ENCODE peak calls at places on chromosomes 11 and 22, in seven cellular contexts. One of them, this sample, is unnamed.

GRCh38 chr11:62133328-62134065 is 9.7 kb downstream of the INCENP start:
- DNase-seq in AG08395: peak; percentile 38
- DNase-seq in fibroblast of mammary gland: no peak
- DNase-seq in stimulated activated CD8-positive, alpha-beta memory T cell treated with anti-CD3 and anti-CD28 coated beads, Interleukin-2, amount 100 ng/mL, for 1 hour: no peak
- DNase-seq in endothelial cell: no peak
- DNase-seq in HuH-7.5: no peak
- DNase-seq in anterior cingulate cortex: no peak
- DNase-seq in this sample: no peak

GRCh38 chr11:72617080-72617744 is 57.0 kb downstream of the PDE2A start:
- DNase-seq in AG08395: peak; percentile 30
- DNase-seq in fibroblast of mammary gland: peak; percentile 13
- DNase-seq in stimulated activated CD8-positive, alpha-beta memory T cell treated with anti-CD3 and anti-CD28 coated beads, Interleukin-2, amount 100 ng/mL, for 1 hour: no peak
- DNase-seq in endothelial cell: no peak
- DNase-seq in HuH-7.5: no peak
- DNase-seq in anterior cingulate cortex: no peak
- DNase-seq in this sample: no peak

GRCh38 chr11:33790088-33790487 is 15.8 kb upstream of the FBXO3 start:
- DNase-seq in AG08395: no peak
- DNase-seq in fibroblast of mammary gland: no peak
- DNase-seq in stimulated activated CD8-positive, alpha-beta memory T cell treated with anti-CD3 and anti-CD28 coated beads, Interleukin-2, amount 100 ng/mL, for 1 hour: no peak
- DNase-seq in endothelial cell: no peak
- DNase-seq in HuH-7.5: no peak
- DNase-seq in anterior cingulate cortex: no peak
- DNase-seq in this sample: no peak

GRCh38 chr11:121372671-121373429 is 79.3 kb upstream of the SORL1 start:
- DNase-seq in AG08395: no peak
- DNase-seq in fibroblast of mammary gland: no peak
- DNase-seq in stimulated activated CD8-positive, alpha-beta memory T cell treated with anti-CD3 and anti-CD28 coated beads, Interleukin-2, amount 100 ng/mL, for 1 hour: no peak
- DNase-seq in endothelial cell: no peak
- DNase-seq in HuH-7.5: no peak
- DNase-seq in anterior cingulate cortex: no peak
- DNase-seq in this sample: no peak

GRCh38 chr22:19097518-19097917 is 24.7 kb downstream of the DGCR2 start:
- DNase-seq in AG08395: no peak
- DNase-seq in fibroblast of mammary gland: no peak
- DNase-seq in stimulated activated CD8-positive, alpha-beta memory T cell treated with anti-CD3 and anti-CD28 coated beads, Interleukin-2, amount 100 ng/mL, for 1 hour: no peak
- DNase-seq in endothelial cell: no peak
- DNase-seq in HuH-7.5: no peak
- DNase-seq in anterior cingulate cortex: no peak
- DNase-seq in this sample: no peak

GRCh38 chr11:73392108-73393010 is 16.2 kb downstream of the RELT start:
- DNase-seq in AG08395: no peak
- DNase-seq in fibroblast of mammary gland: no peak
- DNase-seq in stimulated activated CD8-positive, alpha-beta memory T cell treated with anti-CD3 and anti-CD28 coated beads, Interleukin-2, amount 100 ng/mL, for 1 hour: no peak
- DNase-seq in endothelial cell: no peak
- DNase-seq in HuH-7.5: no peak
- DNase-seq in anterior cingulate cortex: no peak
- DNase-seq in this sample: no peak

GRCh38 chr11:12803086-12803826 is 129.0 kb downstream of the TEAD1 start:
- DNase-seq in AG08395: no peak
- DNase-seq in fibroblast of mammary gland: peak; percentile 73
- DNase-seq in stimulated activated CD8-positive, alpha-beta memory T cell treated with anti-CD3 and anti-CD28 coated beads, Interleukin-2, amount 100 ng/mL, for 1 hour: no peak
- DNase-seq in endothelial cell: no peak
- DNase-seq in HuH-7.5: no peak
- DNase-seq in anterior cingulate cortex: no peak
- DNase-seq in this sample: no peak

GRCh38 chr11:112297248-112297866 is 36.7 kb upstream of the PLET1 start:
- DNase-seq in AG08395: no peak
- DNase-seq in fibroblast of mammary gland: no peak
- DNase-seq in stimulated activated CD8-positive, alpha-beta memory T cell treated with anti-CD3 and anti-CD28 coated beads, Interleukin-2, amount 100 ng/mL, for 1 hour: no peak
- DNase-seq in endothelial cell: no peak
- DNase-seq in HuH-7.5: no peak
- DNase-seq in anterior cingulate cortex: no peak
- DNase-seq in this sample: no peak

GRCh38 chr11:64359712-64360402 is 895 bp downstream of the RPS6KA4 start:
- DNase-seq in AG08395: no peak
- DNase-seq in fibroblast of mammary gland: no peak
- DNase-seq in stimulated activated CD8-positive, alpha-beta memory T cell treated with anti-CD3 and anti-CD28 coated beads, Interleukin-2, amount 100 ng/mL, for 1 hour: no peak
- DNase-seq in endothelial cell: no peak
- DNase-seq in HuH-7.5: no peak
- DNase-seq in anterior cingulate cortex: no peak
- DNase-seq in this sample: no peak

GRCh38 chr11:95296165-95296564 is 65.2 kb upstream of the SESN3 start:
- DNase-seq in AG08395: no peak
- DNase-seq in fibroblast of mammary gland: no peak
- DNase-seq in stimulated activated CD8-positive, alpha-beta memory T cell treated with anti-CD3 and anti-CD28 coated beads, Interleukin-2, amount 100 ng/mL, for 1 hour: no peak
- DNase-seq in endothelial cell: no peak
- DNase-seq in HuH-7.5: no peak
- DNase-seq in anterior cingulate cortex: no peak
- DNase-seq in this sample: no peak

GRCh38 chr11:19817265-19817851 is 104.7 kb downstream of the NAV2 start:
- DNase-seq in AG08395: no peak
- DNase-seq in fibroblast of mammary gland: no peak
- DNase-seq in stimulated activated CD8-positive, alpha-beta memory T cell treated with anti-CD3 and anti-CD28 coated beads, Interleukin-2, amount 100 ng/mL, for 1 hour: no peak
- DNase-seq in endothelial cell: no peak
- DNase-seq in HuH-7.5: no peak
- DNase-seq in anterior cingulate cortex: no peak
- DNase-seq in this sample: no peak

GRCh38 chr11:62602141-62603071 is 741 bp upstream of the MTA2 start:
- DNase-seq in AG08395: peak; percentile 70
- DNase-seq in fibroblast of mammary gland: peak; percentile 52
- DNase-seq in stimulated activated CD8-positive, alpha-beta memory T cell treated with anti-CD3 and anti-CD28 coated beads, Interleukin-2, amount 100 ng/mL, for 1 hour: no peak
- DNase-seq in endothelial cell: peak; percentile 47
- DNase-seq in HuH-7.5: peak; percentile 93
- DNase-seq in anterior cingulate cortex: no peak
- DNase-seq in this sample: no peak

GRCh38 chr11:10898003-10898762 is 40.3 kb upstream of the ZBED5 start:
- DNase-seq in AG08395: no peak
- DNase-seq in fibroblast of mammary gland: no peak
- DNase-seq in stimulated activated CD8-positive, alpha-beta memory T cell treated with anti-CD3 and anti-CD28 coated beads, Interleukin-2, amount 100 ng/mL, for 1 hour: no peak
- DNase-seq in endothelial cell: no peak
- DNase-seq in HuH-7.5: no peak
- DNase-seq in anterior cingulate cortex: no peak
- DNase-seq in this sample: no peak

GRCh38 chr11:120974980-120975379 is 48.9 kb upstream of the TBCEL start:
- DNase-seq in AG08395: no peak
- DNase-seq in fibroblast of mammary gland: no peak
- DNase-seq in stimulated activated CD8-positive, alpha-beta memory T cell treated with anti-CD3 and anti-CD28 coated beads, Interleukin-2, amount 100 ng/mL, for 1 hour: no peak
- DNase-seq in endothelial cell: no peak
- DNase-seq in HuH-7.5: no peak
- DNase-seq in anterior cingulate cortex: no peak
- DNase-seq in this sample: no peak

GRCh38 chr22:49786976-49787843 is 40.5 kb downstream of the BRD1 start:
- DNase-seq in AG08395: no peak
- DNase-seq in fibroblast of mammary gland: no peak
- DNase-seq in stimulated activated CD8-positive, alpha-beta memory T cell treated with anti-CD3 and anti-CD28 coated beads, Interleukin-2, amount 100 ng/mL, for 1 hour: no peak
- DNase-seq in endothelial cell: no peak
- DNase-seq in HuH-7.5: no peak
- DNase-seq in anterior cingulate cortex: no peak
- DNase-seq in this sample: no peak

GRCh38 chr11:128505449-128506058 is 81.8 kb downstream of the ETS1 start:
- DNase-seq in AG08395: no peak
- DNase-seq in fibroblast of mammary gland: no peak
- DNase-seq in stimulated activated CD8-positive, alpha-beta memory T cell treated with anti-CD3 and anti-CD28 coated beads, Interleukin-2, amount 100 ng/mL, for 1 hour: no peak
- DNase-seq in endothelial cell: no peak
- DNase-seq in HuH-7.5: no peak
- DNase-seq in anterior cingulate cortex: no peak
- DNase-seq in this sample: no peak

GRCh38 chr11:86990520-86990919 is 35.3 kb upstream of the FZD4 start:
- DNase-seq in AG08395: peak; percentile 70
- DNase-seq in fibroblast of mammary gland: peak; percentile 37
- DNase-seq in stimulated activated CD8-positive, alpha-beta memory T cell treated with anti-CD3 and anti-CD28 coated beads, Interleukin-2, amount 100 ng/mL, for 1 hour: no peak
- DNase-seq in endothelial cell: no peak
- DNase-seq in HuH-7.5: no peak
- DNase-seq in anterior cingulate cortex: no peak
- DNase-seq in this sample: no peak

GRCh38 chr11:2092956-2093412 is 46.2 kb downstream of the IGF2 start:
- DNase-seq in AG08395: peak; percentile 38
- DNase-seq in fibroblast of mammary gland: peak; percentile 19
- DNase-seq in stimulated activated CD8-positive, alpha-beta memory T cell treated with anti-CD3 and anti-CD28 coated beads, Interleukin-2, amount 100 ng/mL, for 1 hour: peak; percentile 36
- DNase-seq in endothelial cell: no peak
- DNase-seq in HuH-7.5: no peak
- DNase-seq in anterior cingulate cortex: no peak
- DNase-seq in this sample: no peak

GRCh38 chr22:44441401-44442185 is 56.4 kb downstream of the RTL6 start:
- DNase-seq in AG08395: no peak
- DNase-seq in fibroblast of mammary gland: no peak
- DNase-seq in stimulated activated CD8-positive, alpha-beta memory T cell treated with anti-CD3 and anti-CD28 coated beads, Interleukin-2, amount 100 ng/mL, for 1 hour: no peak
- DNase-seq in endothelial cell: no peak
- DNase-seq in HuH-7.5: no peak
- DNase-seq in anterior cingulate cortex: no peak
- DNase-seq in this sample: no peak

GRCh38 chr11:72605958-72606357 is 68.3 kb downstream of the PDE2A start:
- DNase-seq in AG08395: no peak
- DNase-seq in fibroblast of mammary gland: no peak
- DNase-seq in stimulated activated CD8-positive, alpha-beta memory T cell treated with anti-CD3 and anti-CD28 coated beads, Interleukin-2, amount 100 ng/mL, for 1 hour: no peak
- DNase-seq in endothelial cell: no peak
- DNase-seq in HuH-7.5: no peak
- DNase-seq in anterior cingulate cortex: no peak
- DNase-seq in this sample: no peak

GRCh38 chr22:24592846-24593809 is at the start of gene LRRC75B:
- DNase-seq in AG08395: peak; percentile 96
- DNase-seq in fibroblast of mammary gland: peak; percentile 83
- DNase-seq in stimulated activated CD8-positive, alpha-beta memory T cell treated with anti-CD3 and anti-CD28 coated beads, Interleukin-2, amount 100 ng/mL, for 1 hour: no peak
- DNase-seq in endothelial cell: peak; percentile 83
- DNase-seq in HuH-7.5: peak; percentile 95
- DNase-seq in anterior cingulate cortex: peak; percentile 27
- DNase-seq in this sample: no peak

GRCh38 chr11:20111871-20112270 is 48.4 kb downstream of the DBX1 start:
- DNase-seq in AG08395: no peak
- DNase-seq in fibroblast of mammary gland: no peak
- DNase-seq in stimulated activated CD8-positive, alpha-beta memory T cell treated with anti-CD3 and anti-CD28 coated beads, Interleukin-2, amount 100 ng/mL, for 1 hour: no peak
- DNase-seq in endothelial cell: no peak
- DNase-seq in HuH-7.5: no peak
- DNase-seq in anterior cingulate cortex: no peak
- DNase-seq in this sample: no peak

GRCh38 chr11:124807201-124807600 is 7.0 kb upstream of the MSANTD2 start:
- DNase-seq in AG08395: no peak
- DNase-seq in fibroblast of mammary gland: no peak
- DNase-seq in stimulated activated CD8-positive, alpha-beta memory T cell treated with anti-CD3 and anti-CD28 coated beads, Interleukin-2, amount 100 ng/mL, for 1 hour: no peak
- DNase-seq in endothelial cell: no peak
- DNase-seq in HuH-7.5: no peak
- DNase-seq in anterior cingulate cortex: no peak
- DNase-seq in this sample: no peak

GRCh38 chr11:45811109-45811435 is 6.1 kb downstream of the SLC35C1 start:
- DNase-seq in AG08395: no peak
- DNase-seq in fibroblast of mammary gland: no peak
- DNase-seq in stimulated activated CD8-positive, alpha-beta memory T cell treated with anti-CD3 and anti-CD28 coated beads, Interleukin-2, amount 100 ng/mL, for 1 hour: no peak
- DNase-seq in endothelial cell: no peak
- DNase-seq in HuH-7.5: no peak
- DNase-seq in anterior cingulate cortex: no peak
- DNase-seq in this sample: no peak

GRCh38 chr22:49281467-49282340 is 546.0 kb downstream of the BRD1 start:
- DNase-seq in AG08395: no peak
- DNase-seq in fibroblast of mammary gland: no peak
- DNase-seq in stimulated activated CD8-positive, alpha-beta memory T cell treated with anti-CD3 and anti-CD28 coated beads, Interleukin-2, amount 100 ng/mL, for 1 hour: no peak
- DNase-seq in endothelial cell: no peak
- DNase-seq in HuH-7.5: no peak
- DNase-seq in anterior cingulate cortex: no peak
- DNase-seq in this sample: no peak

GRCh38 chr11:11520231-11521015 is 101.4 kb downstream of the GALNT18 start:
- DNase-seq in AG08395: no peak
- DNase-seq in fibroblast of mammary gland: no peak
- DNase-seq in stimulated activated CD8-positive, alpha-beta memory T cell treated with anti-CD3 and anti-CD28 coated beads, Interleukin-2, amount 100 ng/mL, for 1 hour: no peak
- DNase-seq in endothelial cell: no peak
- DNase-seq in HuH-7.5: no peak
- DNase-seq in anterior cingulate cortex: no peak
- DNase-seq in this sample: no peak